ENCODE peak calls at places on chromosomes 11 and 22, in five cellular contexts. One of them, this sample, is unnamed.
A peak's percentile ranks its signal among the peaks of the same experiment; 100 is the strongest.

GRCh38 chr11:96188625-96189006 is 154.4 kb downstream of the MAML2 start:
- DNase-seq in RWPE1: no peak
- DNase-seq in cardiac fibroblast: peak; percentile 49
- DNase-seq in suprapubic skin: no peak
- DNase-seq in cardiac muscle cell: no peak
- DNase-seq in this sample: no peak

GRCh38 chr11:69122642-69123431 is 32.9 kb upstream of the SMIM38 start:
- DNase-seq in RWPE1: peak; percentile 96
- DNase-seq in cardiac fibroblast: peak; percentile 67
- DNase-seq in suprapubic skin: peak; percentile 72
- DNase-seq in cardiac muscle cell: peak; percentile 62
- DNase-seq in this sample: peak; percentile 3

GRCh38 chr11:122024278-122024677 is 91.7 kb downstream of the BLID start:
- DNase-seq in RWPE1: no peak
- DNase-seq in cardiac fibroblast: no peak
- DNase-seq in suprapubic skin: no peak
- DNase-seq in cardiac muscle cell: no peak
- DNase-seq in this sample: no peak

GRCh38 chr11:40166892-40167291 is 1292.6 kb downstream of the LRRC4C start:
- DNase-seq in RWPE1: no peak
- DNase-seq in cardiac fibroblast: no peak
- DNase-seq in suprapubic skin: no peak
- DNase-seq in cardiac muscle cell: no peak
- DNase-seq in this sample: no peak

GRCh38 chr22:36435516-36436415 is 45.7 kb downstream of the TXN2 start:
- DNase-seq in RWPE1: no peak
- DNase-seq in cardiac fibroblast: no peak
- DNase-seq in suprapubic skin: no peak
- DNase-seq in cardiac muscle cell: peak; percentile 67
- DNase-seq in this sample: no peak

GRCh38 chr22:35498026-35498425 is 42.6 kb upstream of the RASD2 start:
- DNase-seq in RWPE1: no peak
- DNase-seq in cardiac fibroblast: peak; percentile 36
- DNase-seq in suprapubic skin: no peak
- DNase-seq in cardiac muscle cell: no peak
- DNase-seq in this sample: no peak

GRCh38 chr22:23608583-23608982 is 23.5 kb downstream of the DRICH1 start:
- DNase-seq in RWPE1: no peak
- DNase-seq in cardiac fibroblast: peak; percentile 17
- DNase-seq in suprapubic skin: no peak
- DNase-seq in cardiac muscle cell: peak; percentile 74
- DNase-seq in this sample: no peak

GRCh38 chr11:25048632-25049031 is 551.8 kb downstream of the LUZP2 start:
- DNase-seq in RWPE1: no peak
- DNase-seq in cardiac fibroblast: no peak
- DNase-seq in suprapubic skin: no peak
- DNase-seq in cardiac muscle cell: no peak
- DNase-seq in this sample: no peak

GRCh38 chr11:72617080-72617744 is 57.0 kb downstream of the PDE2A start:
- DNase-seq in RWPE1: no peak
- DNase-seq in cardiac fibroblast: peak; percentile 32
- DNase-seq in suprapubic skin: no peak
- DNase-seq in cardiac muscle cell: no peak
- DNase-seq in this sample: no peak

GRCh38 chr11:35558468-35558867 is 33.1 kb upstream of the PAMR1 start:
- DNase-seq in RWPE1: no peak
- DNase-seq in cardiac fibroblast: peak; percentile 60
- DNase-seq in suprapubic skin: no peak
- DNase-seq in cardiac muscle cell: no peak
- DNase-seq in this sample: no peak

GRCh38 chr11:69049490-69049867 is 747 bp downstream of the TPCN2 start:
- DNase-seq in RWPE1: peak; percentile 10
- DNase-seq in cardiac fibroblast: no peak
- DNase-seq in suprapubic skin: no peak
- DNase-seq in cardiac muscle cell: no peak
- DNase-seq in this sample: no peak

GRCh38 chr22:22944268-22944985 is 56.8 kb downstream of the IGLL5 start:
- DNase-seq in RWPE1: no peak
- DNase-seq in cardiac fibroblast: no peak
- DNase-seq in suprapubic skin: peak; percentile 49
- DNase-seq in cardiac muscle cell: no peak
- DNase-seq in this sample: no peak

GRCh38 chr11:24642648-24643047 is 145.8 kb downstream of the LUZP2 start:
- DNase-seq in RWPE1: no peak
- DNase-seq in cardiac fibroblast: no peak
- DNase-seq in suprapubic skin: no peak
- DNase-seq in cardiac muscle cell: no peak
- DNase-seq in this sample: no peak

GRCh38 chr11:33500865-33501479 is 199.7 kb downstream of the C11orf91 start:
- DNase-seq in RWPE1: peak; percentile 21
- DNase-seq in cardiac fibroblast: peak; percentile 47
- DNase-seq in suprapubic skin: no peak
- DNase-seq in cardiac muscle cell: peak; percentile 76
- DNase-seq in this sample: peak; percentile 12

GRCh38 chr11:2584434-2584811 is 115.4 kb downstream of the KCNQ1OT1 start:
- DNase-seq in RWPE1: no peak
- DNase-seq in cardiac fibroblast: no peak
- DNase-seq in suprapubic skin: no peak
- DNase-seq in cardiac muscle cell: no peak
- DNase-seq in this sample: no peak

DNA sequence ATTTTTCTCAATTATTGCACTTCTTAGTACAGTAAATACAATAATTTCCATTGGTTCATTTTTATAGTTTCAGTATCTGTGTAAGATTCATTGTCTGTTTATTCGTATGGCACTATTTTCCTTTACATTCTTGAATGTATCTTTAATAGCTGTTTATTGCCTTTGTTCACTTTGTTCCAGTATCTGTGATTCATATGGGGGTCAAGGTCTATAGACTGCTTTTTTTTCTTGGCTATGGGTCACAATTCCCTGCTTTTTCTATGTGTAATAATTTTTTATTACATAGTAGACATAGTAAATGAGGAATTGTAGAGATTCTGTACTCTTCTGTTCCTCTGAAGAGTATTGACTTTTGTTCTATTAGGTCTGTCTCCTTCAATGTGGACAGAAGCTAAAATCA is 10.5 kb downstream of the ACRV1 start:
- DNase-seq in RWPE1: no peak
- DNase-seq in cardiac fibroblast: no peak
- DNase-seq in suprapubic skin: no peak
- DNase-seq in cardiac muscle cell: no peak
- DNase-seq in this sample: no peak
- TF ChIP-seq CTCF in RWPE1: no peak
- TF ChIP-seq CTCF in cardiac fibroblast: no peak
- TF ChIP-seq CTCF in suprapubic skin: no peak
- TF ChIP-seq CTCF in cardiac muscle cell: no peak
- TF ChIP-seq CTCF in this sample: no peak

DNA sequence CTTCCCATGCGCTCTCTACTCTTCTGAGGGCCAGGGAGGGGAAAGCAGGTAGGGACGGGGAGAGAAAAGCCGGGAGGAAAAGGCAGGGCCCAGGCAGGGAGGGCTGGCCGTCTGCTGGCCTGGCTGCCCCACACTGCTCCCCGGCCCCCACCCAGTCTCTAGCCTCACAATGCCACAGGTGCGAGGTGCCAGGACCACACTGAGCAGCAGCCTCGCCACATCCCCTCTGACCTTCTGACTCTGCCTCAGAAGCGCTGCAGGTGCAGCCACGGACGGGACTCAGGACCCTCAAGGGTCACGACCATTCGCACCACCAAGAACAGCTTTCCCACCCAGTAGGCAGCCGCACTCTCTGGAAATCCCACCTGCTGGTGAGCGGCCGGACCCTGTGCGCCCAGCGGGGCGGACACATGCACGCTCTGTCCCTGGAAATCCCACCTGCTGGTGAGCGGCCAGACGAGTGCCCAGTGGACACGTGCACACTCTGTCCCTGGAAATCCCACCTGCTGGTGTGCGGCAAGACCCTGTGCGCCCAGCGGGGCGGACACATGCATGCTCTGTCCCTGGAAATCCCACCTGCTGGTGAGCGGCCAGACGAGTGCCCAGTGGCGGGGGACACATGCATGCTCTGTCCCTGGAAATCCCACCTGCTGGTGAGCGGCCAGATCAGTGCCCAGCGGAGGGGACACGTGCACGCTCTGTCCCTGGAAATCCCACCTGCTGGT is 20.1 kb downstream of the TOLLIP start:
- DNase-seq in RWPE1: no peak
- DNase-seq in cardiac fibroblast: no peak
- DNase-seq in suprapubic skin: peak; percentile 54
- DNase-seq in cardiac muscle cell: no peak
- DNase-seq in this sample: no peak
- TF ChIP-seq CTCF in RWPE1: no peak
- TF ChIP-seq CTCF in cardiac fibroblast: no peak
- TF ChIP-seq CTCF in suprapubic skin: no peak
- TF ChIP-seq CTCF in cardiac muscle cell: no peak
- TF ChIP-seq CTCF in this sample: no peak

GRCh38 chr11:43802509-43802908 is 78.1 kb upstream of the ALKBH3 start:
- DNase-seq in RWPE1: no peak
- DNase-seq in cardiac fibroblast: peak; percentile 16
- DNase-seq in suprapubic skin: no peak
- DNase-seq in cardiac muscle cell: peak; percentile 44
- DNase-seq in this sample: no peak
- TF ChIP-seq CTCF in RWPE1: no peak
- TF ChIP-seq CTCF in cardiac fibroblast: peak; percentile 45
- TF ChIP-seq CTCF in suprapubic skin: no peak
- TF ChIP-seq CTCF in cardiac muscle cell: peak; percentile 49
- TF ChIP-seq CTCF in this sample: peak; percentile 22

DNA sequence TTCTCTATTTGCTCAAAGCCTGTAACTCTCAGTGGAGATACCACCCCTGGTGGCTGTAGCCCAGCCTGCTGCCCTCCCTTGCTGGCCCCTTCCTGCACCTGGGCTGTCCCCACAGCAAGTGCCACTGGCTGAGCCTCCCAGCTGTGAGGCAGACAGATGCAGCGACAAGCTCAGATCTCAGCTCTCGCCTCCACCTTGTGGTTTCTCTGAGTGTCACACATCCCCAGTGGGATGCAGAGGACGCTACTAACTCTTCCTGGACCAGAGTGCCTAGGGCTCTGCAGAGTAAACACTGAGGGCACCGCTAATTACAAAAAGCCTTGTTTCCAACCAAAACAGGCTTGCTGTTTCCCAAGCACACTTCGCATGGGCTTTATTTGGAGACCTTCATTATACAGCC is 8.9 kb downstream of the YPEL1 start:
- DNase-seq in RWPE1: no peak
- DNase-seq in cardiac fibroblast: no peak
- DNase-seq in suprapubic skin: no peak
- DNase-seq in cardiac muscle cell: peak; percentile 40
- DNase-seq in this sample: no peak
- TF ChIP-seq CTCF in RWPE1: peak; percentile 18
- TF ChIP-seq CTCF in cardiac fibroblast: peak; percentile 21
- TF ChIP-seq CTCF in suprapubic skin: no peak
- TF ChIP-seq CTCF in cardiac muscle cell: no peak
- TF ChIP-seq CTCF in this sample: peak; percentile 1